ENCODE peak calls at places on chromosomes 2 and 18, in ten cellular contexts. One of them, this sample, is unnamed.

GRCh38 chr2:48065096-48065495 is 158.8 kb upstream of the FBXO11 start:
- DNase-seq in ovary: no peak
- DNase-seq in A549: no peak
- DNase-seq in thyroid gland: no peak
- DNase-seq in IMR-90: no peak
- DNase-seq in heart left ventricle: no peak
- DNase-seq in testis: no peak
- DNase-seq in body of pancreas: no peak
- DNase-seq in uterus: no peak
- DNase-seq in suprapubic skin: no peak
- DNase-seq in this sample: no peak

GRCh38 chr2:95275151-95275515 is 884 bp downstream of the PROM2 start:
- DNase-seq in ovary: no peak
- DNase-seq in A549: no peak
- DNase-seq in thyroid gland: no peak
- DNase-seq in IMR-90: no peak
- DNase-seq in heart left ventricle: peak
- DNase-seq in testis: no peak
- DNase-seq in body of pancreas: peak
- DNase-seq in uterus: no peak
- DNase-seq in suprapubic skin: peak
- DNase-seq in this sample: no peak

GRCh38 chr2:74876081-74876886 is 42.4 kb downstream of the HK2 start:
- DNase-seq in ovary: peak
- DNase-seq in A549: peak
- DNase-seq in thyroid gland: peak
- DNase-seq in IMR-90: peak
- DNase-seq in heart left ventricle: no peak
- DNase-seq in testis: peak
- DNase-seq in body of pancreas: peak
- DNase-seq in uterus: peak
- DNase-seq in suprapubic skin: no peak
- DNase-seq in this sample: peak

GRCh38 chr2:184692137-184692734 is 93.9 kb downstream of the ZNF804A start:
- DNase-seq in ovary: no peak
- DNase-seq in A549: no peak
- DNase-seq in thyroid gland: no peak
- DNase-seq in IMR-90: no peak
- DNase-seq in heart left ventricle: no peak
- DNase-seq in testis: no peak
- DNase-seq in body of pancreas: no peak
- DNase-seq in uterus: no peak
- DNase-seq in suprapubic skin: no peak
- DNase-seq in this sample: no peak

GRCh38 chr2:189836644-189837043 is 52.4 kb downstream of the PMS1 start:
- DNase-seq in ovary: no peak
- DNase-seq in A549: peak
- DNase-seq in thyroid gland: no peak
- DNase-seq in IMR-90: peak
- DNase-seq in heart left ventricle: no peak
- DNase-seq in testis: no peak
- DNase-seq in body of pancreas: no peak
- DNase-seq in uterus: no peak
- DNase-seq in suprapubic skin: no peak
- DNase-seq in this sample: no peak

GRCh38 chr18:48179666-48180065 is 229.5 kb downstream of the ZBTB7C start:
- DNase-seq in ovary: no peak
- DNase-seq in A549: no peak
- DNase-seq in thyroid gland: no peak
- DNase-seq in IMR-90: no peak
- DNase-seq in heart left ventricle: no peak
- DNase-seq in testis: no peak
- DNase-seq in body of pancreas: no peak
- DNase-seq in uterus: no peak
- DNase-seq in suprapubic skin: no peak
- DNase-seq in this sample: no peak

GRCh38 chr2:178008636-178009289 is 63.8 kb downstream of the PDE11A start:
- DNase-seq in ovary: peak
- DNase-seq in A549: peak
- DNase-seq in thyroid gland: peak
- DNase-seq in IMR-90: peak
- DNase-seq in heart left ventricle: peak
- DNase-seq in testis: peak
- DNase-seq in body of pancreas: peak
- DNase-seq in uterus: no peak
- DNase-seq in suprapubic skin: no peak
- DNase-seq in this sample: no peak

GRCh38 chr2:769771-770170 is 92.6 kb upstream of the TMEM18 start:
- DNase-seq in ovary: no peak
- DNase-seq in A549: no peak
- DNase-seq in thyroid gland: no peak
- DNase-seq in IMR-90: peak
- DNase-seq in heart left ventricle: no peak
- DNase-seq in testis: no peak
- DNase-seq in body of pancreas: no peak
- DNase-seq in uterus: no peak
- DNase-seq in suprapubic skin: no peak
- DNase-seq in this sample: no peak

GRCh38 chr18:10924290-10924689 is 225.1 kb downstream of the PIEZO2 start:
- DNase-seq in ovary: no peak
- DNase-seq in A549: no peak
- DNase-seq in thyroid gland: no peak
- DNase-seq in IMR-90: no peak
- DNase-seq in heart left ventricle: no peak
- DNase-seq in testis: no peak
- DNase-seq in body of pancreas: no peak
- DNase-seq in uterus: no peak
- DNase-seq in suprapubic skin: no peak
- DNase-seq in this sample: no peak

GRCh38 chr18:10927290-10927979 is 221.9 kb downstream of the PIEZO2 start:
- DNase-seq in ovary: peak
- DNase-seq in A549: no peak
- DNase-seq in thyroid gland: no peak
- DNase-seq in IMR-90: peak
- DNase-seq in heart left ventricle: peak
- DNase-seq in testis: peak
- DNase-seq in body of pancreas: no peak
- DNase-seq in uterus: no peak
- DNase-seq in suprapubic skin: no peak
- DNase-seq in this sample: no peak

GRCh38 chr18:10927980-10928605 is 221.3 kb downstream of the PIEZO2 start:
- DNase-seq in ovary: no peak
- DNase-seq in A549: no peak
- DNase-seq in thyroid gland: no peak
- DNase-seq in IMR-90: peak
- DNase-seq in heart left ventricle: no peak
- DNase-seq in testis: no peak
- DNase-seq in body of pancreas: no peak
- DNase-seq in uterus: no peak
- DNase-seq in suprapubic skin: no peak
- DNase-seq in this sample: no peak

GRCh38 chr18:10928971-10929373 is 220.4 kb downstream of the PIEZO2 start:
- DNase-seq in ovary: no peak
- DNase-seq in A549: no peak
- DNase-seq in thyroid gland: no peak
- DNase-seq in IMR-90: peak
- DNase-seq in heart left ventricle: no peak
- DNase-seq in testis: no peak
- DNase-seq in body of pancreas: no peak
- DNase-seq in uterus: no peak
- DNase-seq in suprapubic skin: no peak
- DNase-seq in this sample: no peak

DNA sequence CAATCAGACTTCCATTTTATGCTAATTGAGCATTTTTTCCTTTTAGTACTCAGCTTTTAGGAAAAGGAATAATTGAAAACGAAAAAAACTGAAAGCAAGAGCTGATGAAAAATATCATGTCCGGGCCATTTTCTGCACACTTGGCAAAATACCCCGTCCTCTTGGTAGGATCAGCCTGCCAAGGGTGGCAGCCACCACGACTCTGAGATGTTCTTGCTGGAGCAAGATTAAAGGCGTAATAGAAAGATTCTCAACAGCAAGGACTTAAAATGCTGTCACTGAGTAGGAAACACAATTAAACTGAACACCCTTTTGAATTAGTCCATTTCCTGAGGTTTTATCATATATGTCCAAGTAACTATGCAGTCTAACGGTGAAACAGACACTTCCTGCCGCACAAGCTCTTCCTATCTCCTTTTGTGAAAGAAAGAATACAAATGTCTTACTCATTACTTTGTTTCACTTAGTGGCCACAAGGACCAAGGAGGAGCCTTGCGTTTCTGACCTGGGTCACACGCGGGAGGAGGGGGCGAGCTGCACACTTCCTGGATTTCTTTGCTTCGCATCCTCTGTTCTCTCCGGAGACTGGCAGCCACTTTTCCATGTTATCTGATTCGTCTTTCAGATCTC is 222.7 kb downstream of the PIEZO2 start:
- DNase-seq in ovary: peak
- DNase-seq in A549: no peak
- DNase-seq in thyroid gland: no peak
- DNase-seq in IMR-90: peak
- DNase-seq in heart left ventricle: no peak
- DNase-seq in testis: peak
- DNase-seq in body of pancreas: no peak
- DNase-seq in uterus: no peak
- DNase-seq in suprapubic skin: no peak
- DNase-seq in this sample: no peak
- H3K4me3 ChIP-seq in ovary: no peak
- H3K4me3 ChIP-seq in A549: no peak
- H3K4me3 ChIP-seq in thyroid gland: no peak
- H3K4me3 ChIP-seq in IMR-90: no peak
- H3K4me3 ChIP-seq in heart left ventricle: peak
- H3K4me3 ChIP-seq in testis: peak
- H3K4me3 ChIP-seq in body of pancreas: no peak
- H3K4me3 ChIP-seq in uterus: no peak
- H3K4me3 ChIP-seq in suprapubic skin: peak
- H3K4me3 ChIP-seq in this sample: no peak

GRCh38 chr18:7808054-7808453 is 240.9 kb downstream of the PTPRM start:
- DNase-seq in ovary: no peak
- DNase-seq in A549: no peak
- DNase-seq in thyroid gland: no peak
- DNase-seq in IMR-90: no peak
- DNase-seq in heart left ventricle: no peak
- DNase-seq in testis: no peak
- DNase-seq in body of pancreas: no peak
- DNase-seq in uterus: no peak
- DNase-seq in suprapubic skin: no peak
- DNase-seq in this sample: no peak

GRCh38 chr18:7808992-7809391 is 241.9 kb downstream of the PTPRM start:
- DNase-seq in ovary: no peak
- DNase-seq in A549: no peak
- DNase-seq in thyroid gland: no peak
- DNase-seq in IMR-90: no peak
- DNase-seq in heart left ventricle: no peak
- DNase-seq in testis: no peak
- DNase-seq in body of pancreas: no peak
- DNase-seq in uterus: no peak
- DNase-seq in suprapubic skin: no peak
- DNase-seq in this sample: no peak

GRCh38 chr18:7809978-7810377 is 242.9 kb downstream of the PTPRM start:
- DNase-seq in ovary: no peak
- DNase-seq in A549: no peak
- DNase-seq in thyroid gland: no peak
- DNase-seq in IMR-90: no peak
- DNase-seq in heart left ventricle: no peak
- DNase-seq in testis: no peak
- DNase-seq in body of pancreas: no peak
- DNase-seq in uterus: no peak
- DNase-seq in suprapubic skin: no peak
- DNase-seq in this sample: no peak

GRCh38 chr18:7812431-7813063 is 245.4 kb downstream of the PTPRM start:
- DNase-seq in ovary: no peak
- DNase-seq in A549: peak
- DNase-seq in thyroid gland: peak
- DNase-seq in IMR-90: peak
- DNase-seq in heart left ventricle: no peak
- DNase-seq in testis: no peak
- DNase-seq in body of pancreas: no peak
- DNase-seq in uterus: no peak
- DNase-seq in suprapubic skin: no peak
- DNase-seq in this sample: no peak

GRCh38 chr18:7809455-7809854 is 242.3 kb downstream of the PTPRM start:
- DNase-seq in ovary: no peak
- DNase-seq in A549: no peak
- DNase-seq in thyroid gland: no peak
- DNase-seq in IMR-90: no peak
- DNase-seq in heart left ventricle: no peak
- DNase-seq in testis: no peak
- DNase-seq in body of pancreas: no peak
- DNase-seq in uterus: no peak
- DNase-seq in suprapubic skin: no peak
- DNase-seq in this sample: no peak
- TF ChIP-seq CTCF in ovary: no peak
- TF ChIP-seq CTCF in A549: no peak
- TF ChIP-seq CTCF in thyroid gland: no peak
- TF ChIP-seq CTCF in IMR-90: no peak
- TF ChIP-seq CTCF in heart left ventricle: no peak
- TF ChIP-seq CTCF in testis: no peak
- TF ChIP-seq CTCF in body of pancreas: no peak
- TF ChIP-seq CTCF in uterus: no peak
- TF ChIP-seq CTCF in suprapubic skin: no peak
- TF ChIP-seq CTCF in this sample: no peak

GRCh38 chr2:55283083-55283482 is 14.1 kb upstream of the MTIF2 start:
- DNase-seq in ovary: no peak
- DNase-seq in A549: no peak
- DNase-seq in thyroid gland: no peak
- DNase-seq in IMR-90: no peak
- DNase-seq in heart left ventricle: no peak
- DNase-seq in testis: no peak
- DNase-seq in body of pancreas: no peak
- DNase-seq in uterus: no peak
- DNase-seq in suprapubic skin: no peak
- DNase-seq in this sample: no peak

GRCh38 chr2:55277310-55277709 is 8.3 kb upstream of the MTIF2 start:
- DNase-seq in ovary: no peak
- DNase-seq in A549: no peak
- DNase-seq in thyroid gland: no peak
- DNase-seq in IMR-90: no peak
- DNase-seq in heart left ventricle: no peak
- DNase-seq in testis: no peak
- DNase-seq in body of pancreas: no peak
- DNase-seq in uterus: no peak
- DNase-seq in suprapubic skin: no peak
- DNase-seq in this sample: no peak

DNA sequence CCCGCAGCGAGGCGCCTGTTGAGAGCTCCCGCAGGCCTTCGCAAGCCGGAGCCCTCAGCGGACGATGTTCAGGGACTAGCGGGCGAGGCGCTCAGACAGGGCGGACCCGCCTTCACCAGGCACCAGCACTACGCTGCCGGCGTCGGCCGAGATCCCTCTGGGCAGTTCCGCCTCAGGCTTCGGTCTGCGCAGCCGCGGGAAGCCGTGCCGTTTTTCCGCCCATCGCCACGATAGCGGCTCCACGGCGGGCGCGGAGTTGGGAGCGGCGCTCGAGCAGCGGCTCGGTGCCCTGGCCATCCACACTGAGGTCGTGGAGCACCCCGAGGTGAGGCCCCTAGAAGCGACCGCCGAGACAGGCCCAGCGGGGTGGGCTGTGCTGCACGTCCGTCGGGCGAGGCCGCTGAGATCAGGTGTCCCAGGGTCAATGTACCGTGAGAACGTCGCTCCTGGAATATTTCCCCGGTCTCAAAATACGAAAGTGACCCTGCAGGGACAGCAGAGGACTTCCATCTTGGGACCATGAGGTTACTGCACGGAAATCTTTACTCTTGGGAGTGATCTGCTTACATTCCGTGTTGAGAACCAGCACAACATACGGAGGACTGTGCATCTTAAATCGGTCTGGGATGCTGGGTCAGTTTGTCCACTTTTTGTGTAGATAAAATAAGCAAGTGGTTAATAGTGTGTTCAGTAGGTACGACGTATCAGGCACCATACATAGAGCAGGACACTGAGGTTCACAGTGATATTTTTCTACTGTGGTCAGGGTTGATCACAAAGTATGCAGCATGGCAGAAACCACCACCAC is 13.3 kb upstream of the MTIF2 start:
- DNase-seq in ovary: peak
- DNase-seq in A549: peak
- DNase-seq in thyroid gland: peak
- DNase-seq in IMR-90: peak
- DNase-seq in heart left ventricle: peak
- DNase-seq in testis: peak
- DNase-seq in body of pancreas: peak
- DNase-seq in uterus: peak
- DNase-seq in suprapubic skin: peak
- DNase-seq in this sample: peak
- TF ChIP-seq POLR2A in ovary: peak
- TF ChIP-seq POLR2A in A549: peak
- TF ChIP-seq POLR2A in thyroid gland: peak
- TF ChIP-seq POLR2A in IMR-90: peak
- TF ChIP-seq POLR2A in heart left ventricle: no peak
- TF ChIP-seq POLR2A in testis: no peak
- TF ChIP-seq POLR2A in body of pancreas: peak
- TF ChIP-seq POLR2A in uterus: peak
- TF ChIP-seq POLR2A in suprapubic skin: no peak
- TF ChIP-seq POLR2A in this sample: no peak

DNA sequence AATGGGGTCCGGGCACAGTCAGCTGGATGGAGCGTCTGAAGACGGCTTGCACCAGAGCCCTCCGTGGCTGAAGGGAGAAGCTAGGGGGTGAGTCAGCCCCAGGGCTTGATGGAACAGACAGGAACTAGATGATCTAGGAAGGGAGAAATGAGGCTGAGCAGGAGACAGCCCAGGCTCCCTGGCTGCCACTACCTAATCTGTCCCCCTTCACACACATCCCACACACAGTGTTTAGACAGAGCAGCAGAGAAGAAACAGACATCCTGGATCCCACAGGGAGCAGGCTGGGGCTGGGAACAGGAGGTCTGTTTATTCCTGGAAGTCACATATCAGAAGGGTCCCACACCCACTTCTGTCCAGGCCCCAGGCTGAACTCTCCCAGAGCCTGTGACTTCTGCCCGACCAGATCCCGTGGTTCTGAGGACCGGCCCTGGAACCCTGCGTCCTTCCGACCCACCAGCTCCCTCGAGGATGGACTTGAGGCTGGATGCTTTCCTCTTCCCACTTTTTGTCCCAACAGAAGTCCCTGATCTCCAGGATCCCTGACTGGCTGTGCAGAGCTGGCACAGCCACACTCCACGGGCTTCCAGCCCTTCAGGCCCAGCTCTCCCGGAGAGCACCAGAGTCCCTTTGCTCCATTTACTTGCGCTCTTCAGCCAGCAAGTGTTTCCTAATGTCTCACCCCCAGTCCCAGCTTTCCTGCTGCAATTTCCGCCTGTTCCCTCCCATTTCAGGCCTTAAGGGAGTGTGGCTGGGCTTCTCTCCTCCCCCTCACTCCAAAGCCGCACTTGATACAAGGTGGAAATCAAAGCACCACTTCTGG is 1.5 kb upstream of the GPBAR1 start:
- DNase-seq in ovary: peak
- DNase-seq in A549: no peak
- DNase-seq in thyroid gland: no peak
- DNase-seq in IMR-90: peak
- DNase-seq in heart left ventricle: peak
- DNase-seq in testis: peak
- DNase-seq in body of pancreas: peak
- DNase-seq in uterus: peak
- DNase-seq in suprapubic skin: no peak
- DNase-seq in this sample: peak
- H3K4me3 ChIP-seq in ovary: no peak
- H3K4me3 ChIP-seq in A549: no peak
- H3K4me3 ChIP-seq in thyroid gland: no peak
- H3K4me3 ChIP-seq in IMR-90: no peak
- H3K4me3 ChIP-seq in heart left ventricle: peak
- H3K4me3 ChIP-seq in testis: no peak
- H3K4me3 ChIP-seq in body of pancreas: no peak
- H3K4me3 ChIP-seq in uterus: no peak
- H3K4me3 ChIP-seq in suprapubic skin: peak
- H3K4me3 ChIP-seq in this sample: no peak